ENCODE peak calls at places on chromosomes 3 and 15, in nine cellular contexts. B is neural progenitor cell; K is heart right ventricle; N is thyroid gland; F is tibial nerve; J is heart left ventricle; E is right atrium auricular region; O is naive thymus-derived CD4-positive, alpha-beta T cell; V is gastrocnemius medialis. P is an unnamed sample.
A peak's percentile ranks its signal among the peaks of the same experiment; 100 is the strongest.

GRCh38 chr3:184808021-184808420 is 3.9 kb upstream of the VPS8 start:
- DNase-seq in V (no peak), K (no peak), F (no peak), N (no peak), E (no peak), O (no peak), J (no peak), B (peak; percentile 86), P (no peak)

GRCh38 chr3:126538316-126538715 is 14.4 kb downstream of the CHST13 start:
- DNase-seq in J (peak; percentile 10), O (no peak), K (no peak), F (no peak), B (no peak), E (no peak), N (no peak), V (peak; percentile 1), P (peak; percentile 43)

GRCh38 chr3:47394867-47395266 is 14.0 kb downstream of the PTPN23 start:
- DNase-seq in N (no peak), V (no peak), J (peak; percentile 26), O (no peak), B (no peak), E (no peak), K (no peak), F (no peak), P (no peak)

GRCh38 chr3:127951276-127951675 is 36.2 kb downstream of the KBTBD12 start:
- DNase-seq in O (no peak), B (no peak), J (no peak), K (no peak), F (no peak), E (no peak), N (no peak), V (no peak), P (no peak)

GRCh38 chr15:43775411-43775965 is 1.3 kb downstream of the ELL3 start:
- DNase-seq in J (peak; percentile 31), O (no peak), N (peak; percentile 69), K (no peak), V (no peak), B (peak; percentile 40), E (no peak), F (no peak), P (no peak)

GRCh38 chr3:2929574-2929973 is 180.6 kb downstream of the IL5RA start:
- DNase-seq in K (no peak), J (no peak), F (no peak), E (no peak), N (no peak), B (no peak), V (no peak), O (no peak), P (no peak)

GRCh38 chr3:66625464-66626216 is 124.8 kb upstream of the LRIG1 start:
- DNase-seq in B (no peak), V (no peak), O (no peak), E (no peak), N (no peak), K (no peak), J (no peak), F (no peak), P (no peak)

GRCh38 chr3:138114431-138114918 is 933 bp downstream of the DZIP1L start:
- DNase-seq in F (no peak), V (no peak), E (no peak), K (no peak), O (no peak), J (no peak), N (no peak), B (peak; percentile 48), P (no peak)

GRCh38 chr3:15331606-15332404 is 581 bp downstream of the SH3BP5 start:
- DNase-seq in O (peak; percentile 40), N (peak; percentile 56), F (no peak), K (peak; percentile 25), J (peak; percentile 32), V (no peak), E (peak; percentile 77), B (peak; percentile 59), P (peak; percentile 63)

GRCh38 chr3:189355481-189356201 is 183.9 kb downstream of the TPRG1 start:
- DNase-seq in O (peak; percentile 50), F (no peak), V (peak; percentile 33), E (no peak), K (no peak), N (no peak), J (no peak), B (peak; percentile 28), P (no peak)

GRCh38 chr3:52240059-52240885 is 1.3 kb upstream of the TWF2 start:
- DNase-seq in E (peak; percentile 82), N (no peak), K (no peak), J (peak; percentile 76), B (no peak), V (peak; percentile 67), F (peak; percentile 54), O (no peak), P (peak; percentile 64)

GRCh38 chr3:40414270-40414669 is 27.3 kb downstream of the ENTPD3 start:
- DNase-seq in F (no peak), B (no peak), N (no peak), J (no peak), O (no peak), E (no peak), K (no peak), V (no peak), P (no peak)

GRCh38 chr3:158711886-158712285 is 20.4 kb downstream of the RARRES1 start:
- DNase-seq in N (no peak), F (no peak), E (no peak), V (no peak), J (no peak), B (no peak), O (no peak), K (no peak), P (no peak)

DNA sequence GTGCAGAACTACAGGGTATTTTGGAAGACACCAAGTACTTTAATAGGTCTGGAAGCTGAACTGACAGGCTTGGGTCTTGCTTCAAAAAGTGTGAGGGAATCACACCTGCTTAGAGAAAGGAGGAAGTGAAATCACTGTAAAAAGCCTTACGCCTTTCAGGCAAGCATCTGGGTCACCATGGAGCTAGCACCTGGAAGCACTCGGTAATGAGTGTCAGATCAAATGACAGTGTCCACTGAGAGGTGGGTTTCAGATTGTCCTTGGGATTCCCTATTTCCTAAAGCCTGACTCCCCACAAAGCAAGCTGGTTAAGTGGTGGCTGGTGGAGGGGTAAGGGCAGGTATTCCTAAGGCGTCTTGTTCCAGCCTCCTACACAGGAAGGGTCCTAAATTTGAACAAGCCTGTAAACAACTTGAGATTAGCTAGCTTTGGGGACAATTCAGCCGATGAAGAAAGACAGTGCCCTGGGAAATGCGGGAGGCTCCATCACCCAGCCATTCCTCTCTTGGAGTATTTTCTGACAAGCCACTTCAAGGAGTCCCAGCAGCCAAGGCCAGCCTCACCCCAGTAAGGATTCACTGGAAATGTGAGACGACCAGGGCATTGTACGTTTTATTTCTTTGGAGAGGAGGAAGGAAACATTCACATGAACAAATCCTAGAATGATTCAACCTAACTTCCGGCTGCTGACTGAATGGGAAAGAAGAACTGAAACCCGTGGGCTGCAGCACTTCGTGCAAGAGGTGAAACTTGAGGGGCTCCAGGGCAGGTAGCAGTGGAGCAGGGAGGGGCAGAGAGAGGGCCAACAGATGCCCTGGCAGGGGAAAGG is 116.2 kb upstream of the ARHGEF3 start:
- DNase-seq in V (no peak), J (no peak), N (no peak), E (no peak), O (no peak), F (no peak), B (no peak), K (no peak), P (no peak)
- H3K27ac ChIP-seq in V (no peak overlapping the region), J (no peak overlapping the region), N (no peak overlapping the region), E (no peak overlapping the region), O (peak overlapping the region; percentile 81), F (no peak overlapping the region), B (no peak overlapping the region), K (peak overlapping the region; percentile 80), P (peak overlapping the region; percentile 83)

DNA sequence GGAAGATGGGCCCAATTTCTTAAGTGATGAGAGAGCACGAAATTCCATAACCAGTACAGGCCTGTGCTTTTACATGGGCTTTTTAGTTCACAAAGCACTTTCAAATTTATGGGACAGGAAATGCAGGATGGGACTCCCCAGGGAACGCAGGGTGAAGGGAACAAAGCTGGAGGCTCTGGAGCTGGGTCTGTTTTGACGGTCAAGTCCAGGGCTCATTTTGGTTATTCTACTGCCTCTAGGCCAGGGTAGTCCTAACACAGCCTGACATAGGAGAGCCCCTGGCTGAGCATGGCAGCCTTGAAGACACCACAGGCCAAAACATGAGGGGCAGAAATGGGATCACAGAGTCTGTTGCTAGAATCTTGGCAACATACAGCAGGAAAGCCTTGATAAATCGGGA is 33.5 kb downstream of the HCLS1 start:
- DNase-seq in B (no peak), O (no peak), K (no peak), F (no peak), J (peak; percentile 38), E (no peak), V (no peak), N (no peak), P (no peak)
- H3K4me1 ChIP-seq in B (peaks cover 7% of the 10 kb centered on the region), O (no peaks in the 10 kb centered on the region), K (peaks cover 51% of the 10 kb centered on the region), F (no peaks in the 10 kb centered on the region), J (peaks cover 13% of the 10 kb centered on the region), E (peaks cover 13% of the 10 kb centered on the region), V (peaks cover 13% of the 10 kb centered on the region), N (no peaks in the 10 kb centered on the region), P (no peaks in the 10 kb centered on the region)

GRCh38 chr3:54240319-54240718 is 118.0 kb downstream of the CACNA2D3 start:
- DNase-seq in J (no peak), F (no peak), N (no peak), K (no peak), O (no peak), E (no peak), V (no peak), B (no peak), P (no peak)

GRCh38 chr3:54243960-54244359 is 121.6 kb downstream of the CACNA2D3 start:
- DNase-seq in B (no peak), V (no peak), N (peak; percentile 4), E (no peak), F (no peak), K (no peak), J (no peak), O (no peak), P (no peak)

GRCh38 chr3:54237788-54238502 is 115.6 kb downstream of the CACNA2D3 start:
- DNase-seq in E (no peak), V (no peak), J (no peak), O (no peak), K (no peak), N (no peak), F (no peak), B (no peak), P (no peak)

DNA sequence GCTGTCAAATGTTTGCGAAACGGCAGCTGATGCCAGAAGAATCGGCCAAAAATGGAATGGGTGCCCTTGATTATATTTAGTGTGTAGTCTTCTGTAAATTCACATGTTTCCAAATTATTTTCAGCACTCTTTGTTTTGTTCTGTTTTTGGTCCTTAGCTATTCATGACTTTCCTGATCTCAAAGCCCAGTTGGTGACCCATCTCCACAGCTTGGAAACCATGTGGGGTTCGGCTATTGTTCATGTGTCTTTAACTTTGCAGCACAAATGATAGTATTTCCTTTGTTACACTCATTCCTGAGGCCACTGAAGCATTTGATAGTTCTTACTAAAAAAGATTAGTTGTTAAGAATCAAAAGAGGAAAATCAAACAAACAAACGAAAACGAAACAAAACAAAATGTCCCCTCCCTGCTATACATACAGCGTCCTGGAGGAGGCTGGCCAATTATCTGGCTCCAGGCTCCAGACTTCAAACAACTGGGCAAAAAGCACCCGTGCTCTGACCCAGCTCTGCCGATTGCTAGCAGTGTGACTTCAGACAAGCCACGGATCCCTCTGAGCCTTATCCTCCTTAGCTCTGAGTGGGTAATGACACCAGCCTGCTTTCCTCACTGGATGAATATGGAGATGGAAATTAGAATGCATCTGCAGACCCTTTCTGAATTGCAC is 121.0 kb downstream of the CACNA2D3 start:
- DNase-seq in V (no peak), E (no peak), K (no peak), N (peak; percentile 2), B (no peak), F (no peak), O (no peak), J (no peak), P (no peak)
- H3K4me3 ChIP-seq in V (peak overlapping the region; percentile 41), E (peak overlapping the region; percentile 27), K (no peak overlapping the region), N (no peak overlapping the region), B (no peak overlapping the region), F (no peak overlapping the region), O (no peak overlapping the region), J (no peak overlapping the region), P (peak overlapping the region; percentile 29)

GRCh38 chr3:60954049-60954448 is 297.2 kb downstream of the FHIT start:
- DNase-seq in J (no peak), O (no peak), K (no peak), F (no peak), E (no peak), N (no peak), B (no peak), V (no peak), P (no peak)
- H3K27ac ChIP-seq in J (no peak overlapping the region), O (no peak overlapping the region), K (no peak overlapping the region), F (no peak overlapping the region), E (no peak overlapping the region), N (no peak overlapping the region), B (no peak overlapping the region), V (no peak overlapping the region), P (no peak overlapping the region)